ENCODE peak calls at places on chromosomes 7 and 10, in six cellular contexts. Q is sigmoid colon, F is kidney, L is ovary, Z is NT2/D1, D is mesendoderm. A is an unnamed sample. For H3K4me1, the result is how much of the 10 kb centered on the place peaks cover.

GRCh38 chr7:159140170-159140910 is 4.3 kb downstream of the VIPR2 start:
- DNase-seq in F (peak), L (no peak), Q (no peak), D (no peak), Z (no peak), A (no peak)

GRCh38 chr10:90817173-90817889 is 40.5 kb downstream of the HTR7 start:
- DNase-seq in L (no peak), Z (no peak), Q (no peak), D (peak), F (no peak), A (no peak)

GRCh38 chr7:6436385-6436685 is 11.4 kb downstream of the DAGLB start:
- DNase-seq in D (no peak), Q (no peak), L (no peak), Z (no peak), F (no peak), A (no peak)

GRCh38 chr10:125802739-125803138 is 20.3 kb downstream of the UROS start:
- DNase-seq in Z (no peak), Q (no peak), F (no peak), L (no peak), D (no peak), A (no peak)

GRCh38 chr10:44981172-44982113 is 2.8 kb upstream of the DEPP1 start:
- DNase-seq in Z (no peak), Q (peak), L (peak), D (no peak), F (peak), A (no peak)

GRCh38 chr10:121325490-121326231 is 272.6 kb downstream of the FGFR2 start:
- DNase-seq in D (no peak), Z (no peak), L (no peak), Q (no peak), F (no peak), A (no peak)

GRCh38 chr7:137636376-137636775 is 210.4 kb downstream of the DGKI start:
- DNase-seq in Q (no peak), D (no peak), L (no peak), F (no peak), Z (no peak), A (no peak)

GRCh38 chr7:99365318-99366141 is 9.0 kb upstream of the ARPC1B start:
- DNase-seq in L (no peak), Z (no peak), Q (no peak), F (peak), D (peak), A (no peak)

GRCh38 chr7:4631664-4632171 is 50.4 kb upstream of the FOXK1 start:
- DNase-seq in L (peak), Q (peak), Z (peak), D (peak), F (peak), A (peak)

GRCh38 chr7:155488483-155489127 is 30.7 kb downstream of the EN2 start:
- DNase-seq in F (no peak), Q (no peak), Z (no peak), L (no peak), D (no peak), A (no peak)

GRCh38 chr7:151094675-151095074 is 8.4 kb downstream of the AGAP3 start:
- DNase-seq in L (no peak), Q (no peak), F (no peak), Z (no peak), D (no peak), A (no peak)

GRCh38 chr10:130926442-130926841 is 385.1 kb downstream of the TCERG1L start:
- DNase-seq in Z (no peak), F (no peak), Q (no peak), L (no peak), D (no peak), A (no peak)

GRCh38 chr10:79019441-79019840 is 49.3 kb upstream of the ZMIZ1 start:
- DNase-seq in Z (no peak), Q (peak), D (no peak), L (no peak), F (peak), A (peak)

GRCh38 chr10:79266543-79267312 is 80.5 kb upstream of the PPIF start:
- DNase-seq in Z (no peak), F (peak), L (peak), D (no peak), Q (peak), A (no peak)

GRCh38 chr7:156494960-156495359 is 145.6 kb upstream of the RNF32 start:
- DNase-seq in Q (no peak), L (no peak), Z (no peak), F (no peak), D (no peak), A (no peak)

GRCh38 chr7:106165328-106165727 is 53.2 kb upstream of the SYPL1 start:
- DNase-seq in L (no peak), Z (no peak), D (no peak), F (no peak), Q (no peak), A (no peak)

GRCh38 chr10:71799785-71800453 is 26.6 kb upstream of the VSIR start:
- DNase-seq in Q (no peak), F (peak), D (no peak), L (no peak), Z (no peak), A (no peak)

GRCh38 chr7:20111821-20112542 is 105.2 kb downstream of the MACC1 start:
- DNase-seq in D (no peak), Z (no peak), F (no peak), L (no peak), Q (no peak), A (no peak)

GRCh38 chr7:94064541-94065191 is 60.5 kb upstream of the BET1 start:
- DNase-seq in L (no peak), F (no peak), D (peak), Q (no peak), Z (no peak), A (no peak)

GRCh38 chr10:4429538-4429937 is 396.5 kb upstream of the AKR1E2 start:
- DNase-seq in D (no peak), L (no peak), Q (no peak), F (no peak), Z (no peak), A (no peak)

GRCh38 chr7:99829520-99830160 is 1.8 kb downstream of the CYP3A43 start:
- DNase-seq in Q (no peak), F (no peak), L (no peak), D (no peak), Z (no peak), A (no peak)

GRCh38 chr10:43461950-43462349 is 25.0 kb downstream of the ZNF487 start:
- DNase-seq in Z (peak), F (no peak), L (no peak), Q (no peak), D (peak), A (no peak)

GRCh38 chr10:124523301-124523871 is 61.8 kb downstream of the LHPP start:
- DNase-seq in F (peak), L (peak), D (no peak), Z (no peak), Q (peak), A (peak)

GRCh38 chr7:101543846-101544245 is 85.2 kb downstream of the MYL10 start:
- DNase-seq in D (no peak), F (peak), Z (no peak), L (no peak), Q (no peak), A (no peak)

GRCh38 chr10:6650580-6650979 is 70.5 kb upstream of the PRKCQ start:
- DNase-seq in D (no peak), L (no peak), Z (no peak), F (no peak), Q (no peak), A (no peak)

GRCh38 chr7:22665816-22666375 is 61.1 kb upstream of the IL6 start:
- DNase-seq in D (no peak), Z (no peak), F (no peak), L (no peak), Q (no peak), A (no peak)

GRCh38 chr10:36185096-36185495 is 543.0 kb upstream of the FZD8 start:
- DNase-seq in F (no peak), L (no peak), D (no peak), Z (no peak), Q (no peak), A (no peak)

GRCh38 chr10:12130237-12130872 is 878 bp downstream of the SEC61A2 start:
- DNase-seq in Z (peak), Q (no peak), D (peak), L (no peak), F (no peak), A (no peak)

GRCh38 chr7:151853896-151854807 is 22.8 kb downstream of the PRKAG2 start:
- DNase-seq in D (no peak), Q (no peak), L (no peak), Z (no peak), F (peak), A (no peak)

GRCh38 chr10:112203328-112204076 is 19.9 kb upstream of the GPAM start:
- DNase-seq in D (no peak), Q (no peak), F (no peak), L (no peak), Z (no peak), A (no peak)

GRCh38 chr7:158587425-158588084 is at the start of gene PTPRN2:
- DNase-seq in Q (peak), D (peak), L (peak), Z (peak), F (peak), A (no peak)

GRCh38 chr10:88456730-88457129 is 126.4 kb downstream of the RNLS start:
- DNase-seq in Q (no peak), Z (no peak), L (no peak), F (no peak), D (no peak), A (no peak)

GRCh38 chr7:132240262-132240661 is 336.0 kb downstream of the PLXNA4 start:
- DNase-seq in D (no peak), Q (no peak), Z (no peak), L (no peak), F (no peak), A (no peak)

GRCh38 chr10:35027567-35027966 is 62.6 kb downstream of the CUL2 start:
- DNase-seq in D (peak), Z (no peak), Q (no peak), F (no peak), L (no peak), A (no peak)

GRCh38 chr7:75842836-75843446 is 29.3 kb upstream of the CCL24 start:
- DNase-seq in D (peak), Q (no peak), F (no peak), Z (no peak), L (peak), A (peak)

GRCh38 chr7:102303669-102304422 is 17.2 kb downstream of the SH2B2 start:
- DNase-seq in F (no peak), Q (no peak), L (no peak), D (no peak), Z (no peak), A (no peak)

GRCh38 chr7:116330961-116331360 is 120.6 kb downstream of the TES start:
- DNase-seq in Q (no peak), D (no peak), F (no peak), Z (no peak), L (no peak), A (no peak)
- H3K4me1 ChIP-seq in Q (under half), D (under half), F (under half), Z (under half), L (under half), A (under half)

GRCh38 chr10:132408367-132408781 is 11.4 kb downstream of the PWWP2B start:
- DNase-seq in Q (no peak), Z (no peak), D (peak), L (no peak), F (peak), A (no peak)
- H3K4me1 ChIP-seq in Q (under half), Z (under half), D (under half), L (under half), F (under half), A (under half)

DNA sequence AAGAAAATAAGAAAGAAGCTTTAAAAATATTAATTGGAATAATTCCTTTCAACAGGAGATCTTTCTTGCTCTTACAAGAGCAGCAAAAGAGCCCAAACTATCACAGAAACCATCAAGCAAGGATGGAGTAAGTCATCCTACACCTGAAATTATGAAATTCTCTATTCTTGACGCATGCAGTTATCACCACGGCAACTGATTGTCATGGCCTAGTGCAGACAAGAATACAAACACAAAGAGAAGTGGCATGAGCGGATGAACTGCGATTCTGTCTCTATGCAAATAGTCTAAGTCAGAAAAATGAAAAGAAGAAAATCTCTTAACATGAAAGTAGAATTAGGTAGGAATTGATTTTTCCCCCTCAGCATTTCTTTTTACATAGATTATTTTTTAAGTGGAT is 54.8 kb upstream of the SLC35B4 start:
- DNase-seq in Q (no peak), D (no peak), F (no peak), L (no peak), Z (no peak), A (no peak)
- H3K4me1 ChIP-seq in Q (under half), D (under half), F (under half), L (under half), Z (under half), A (under half)

DNA sequence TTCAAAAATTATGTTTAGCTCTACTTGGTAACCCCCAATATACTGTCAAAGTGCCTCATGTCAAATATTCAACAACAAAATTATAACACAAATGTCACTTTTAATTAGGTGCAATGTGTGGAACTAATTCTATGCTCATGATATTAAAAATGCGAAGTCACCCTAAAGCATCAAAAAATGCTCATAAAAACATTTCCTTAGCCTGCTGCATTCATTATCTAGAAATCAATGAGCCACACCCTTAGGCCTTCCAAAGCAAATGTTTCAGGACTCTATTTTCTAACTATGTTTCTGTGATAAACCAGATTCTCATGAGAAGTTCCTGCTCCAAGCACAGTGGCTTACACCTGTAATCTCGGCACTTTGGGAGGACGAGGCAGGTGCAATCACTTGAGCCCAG is 75.0 kb upstream of the ANK3 start:
- DNase-seq in Q (no peak), F (no peak), D (no peak), L (no peak), Z (no peak), A (no peak)
- H3K4me1 ChIP-seq in Q (under half), F (under half), D (under half), L (under half), Z (under half), A (under half)

GRCh38 chr7:107994366-107994765 is 8.6 kb downstream of the LAMB1 start:
- DNase-seq in F (no peak), Z (no peak), Q (no peak), D (no peak), L (no peak), A (no peak)

GRCh38 chr7:107995184-107996071 is 7.5 kb downstream of the LAMB1 start:
- DNase-seq in Q (peak), F (no peak), Z (peak), D (peak), L (no peak), A (no peak)

GRCh38 chr7:107998150-107998549 is 4.8 kb downstream of the LAMB1 start:
- DNase-seq in L (no peak), F (no peak), Z (no peak), Q (no peak), D (no peak), A (no peak)

GRCh38 chr7:107993879-107994278 is 9.1 kb downstream of the LAMB1 start:
- DNase-seq in F (no peak), D (no peak), Q (no peak), Z (no peak), L (no peak), A (no peak)

DNA sequence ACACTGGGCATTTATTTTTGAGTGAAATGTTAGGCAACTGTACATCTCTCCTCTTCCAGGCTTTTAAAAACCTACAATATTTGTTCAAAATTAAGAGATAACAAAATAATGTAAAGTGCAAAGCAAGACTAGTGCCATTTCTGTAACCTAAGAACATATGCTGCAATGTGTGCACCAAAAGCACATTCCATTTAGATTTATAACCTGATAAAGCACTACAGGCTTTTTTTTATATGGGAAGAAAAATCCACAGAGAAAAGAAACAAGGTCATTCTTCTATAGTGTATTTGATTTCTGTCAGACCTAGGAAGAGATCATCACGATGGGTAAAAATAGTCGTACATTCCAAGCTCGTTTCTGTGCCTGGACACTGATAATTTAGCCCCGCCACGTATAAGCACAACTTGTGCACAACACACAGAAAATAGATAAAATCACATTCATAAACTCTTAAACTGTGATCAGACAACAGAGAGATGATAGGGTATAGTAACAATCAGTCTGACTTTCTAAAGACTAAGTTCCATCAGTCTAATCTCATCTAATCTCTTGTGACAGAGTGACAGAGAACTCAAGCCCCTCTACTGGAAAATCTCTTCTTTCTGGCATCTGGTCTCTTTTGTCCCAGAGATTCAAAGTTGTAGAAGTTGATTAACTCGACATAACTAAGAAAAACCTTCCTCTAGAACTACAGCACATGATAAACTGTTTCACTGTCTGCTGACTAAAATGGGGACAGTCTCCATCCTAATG is 6.7 kb downstream of the LAMB1 start:
- DNase-seq in D (no peak), Z (no peak), Q (no peak), F (no peak), L (no peak), A (no peak)
- H3K4me1 ChIP-seq in D (under half), Z (under half), Q (under half), F (under half), L (under half), A (half or more)

A was measured in RWPE2.